ENCODE peak calls at places on chromosomes 7 and 10, in eight cellular contexts. M, I, L, E, A, W, Y and V are unnamed samples.

GRCh38 chr10:16606923-16607322 is 85.2 kb upstream of the C1QL3 start:
- DNase-seq in A (no peak), W (no peak), E (no peak), M (no peak), I (no peak), Y (no peak), L (no peak), V (no peak)

GRCh38 chr10:78868456-78868855 is 200.3 kb upstream of the ZMIZ1 start:
- DNase-seq in W (no peak), E (no peak), L (no peak), I (no peak), M (no peak), A (no peak), Y (no peak), V (no peak)

GRCh38 chr10:77409697-77410471 is 227.7 kb downstream of the KCNMA1 start:
- DNase-seq in E (peak; percentile 66), L (no peak), Y (no peak), W (no peak), M (no peak), I (no peak), A (no peak), V (no peak)

GRCh38 chr10:93481931-93482834 is at the start of gene MYOF:
- DNase-seq in L (peak; percentile 83), Y (peak; percentile 87), A (no peak), W (peak; percentile 83), E (peak; percentile 69), I (peak; percentile 92), M (peak; percentile 33), V (peak; percentile 87)

GRCh38 chr10:123309740-123310139 is 155.5 kb downstream of the BUB3 start:
- DNase-seq in A (no peak), W (no peak), Y (no peak), I (peak; percentile 67), E (no peak), L (no peak), M (no peak), V (no peak)

GRCh38 chr7:2710901-2711551 is 23.0 kb downstream of the AMZ1 start:
- DNase-seq in L (no peak), M (no peak), I (no peak), Y (no peak), E (no peak), W (no peak), A (no peak), V (no peak)

GRCh38 chr7:2523941-2524807 is 4.6 kb downstream of the LFNG start:
- DNase-seq in M (peak; percentile 84), Y (peak; percentile 44), E (peak; percentile 87), W (no peak), A (no peak), L (no peak), I (peak; percentile 57), V (no peak)

GRCh38 chr7:158075633-158076001 is 512.0 kb downstream of the PTPRN2 start:
- DNase-seq in W (no peak), M (no peak), A (no peak), I (no peak), L (no peak), Y (no peak), E (no peak), V (no peak)

GRCh38 chr7:157431173-157431950 is 94.6 kb downstream of the DNAJB6 start:
- DNase-seq in L (no peak), E (no peak), I (no peak), M (no peak), W (no peak), Y (no peak), A (no peak), V (no peak)

DNA sequence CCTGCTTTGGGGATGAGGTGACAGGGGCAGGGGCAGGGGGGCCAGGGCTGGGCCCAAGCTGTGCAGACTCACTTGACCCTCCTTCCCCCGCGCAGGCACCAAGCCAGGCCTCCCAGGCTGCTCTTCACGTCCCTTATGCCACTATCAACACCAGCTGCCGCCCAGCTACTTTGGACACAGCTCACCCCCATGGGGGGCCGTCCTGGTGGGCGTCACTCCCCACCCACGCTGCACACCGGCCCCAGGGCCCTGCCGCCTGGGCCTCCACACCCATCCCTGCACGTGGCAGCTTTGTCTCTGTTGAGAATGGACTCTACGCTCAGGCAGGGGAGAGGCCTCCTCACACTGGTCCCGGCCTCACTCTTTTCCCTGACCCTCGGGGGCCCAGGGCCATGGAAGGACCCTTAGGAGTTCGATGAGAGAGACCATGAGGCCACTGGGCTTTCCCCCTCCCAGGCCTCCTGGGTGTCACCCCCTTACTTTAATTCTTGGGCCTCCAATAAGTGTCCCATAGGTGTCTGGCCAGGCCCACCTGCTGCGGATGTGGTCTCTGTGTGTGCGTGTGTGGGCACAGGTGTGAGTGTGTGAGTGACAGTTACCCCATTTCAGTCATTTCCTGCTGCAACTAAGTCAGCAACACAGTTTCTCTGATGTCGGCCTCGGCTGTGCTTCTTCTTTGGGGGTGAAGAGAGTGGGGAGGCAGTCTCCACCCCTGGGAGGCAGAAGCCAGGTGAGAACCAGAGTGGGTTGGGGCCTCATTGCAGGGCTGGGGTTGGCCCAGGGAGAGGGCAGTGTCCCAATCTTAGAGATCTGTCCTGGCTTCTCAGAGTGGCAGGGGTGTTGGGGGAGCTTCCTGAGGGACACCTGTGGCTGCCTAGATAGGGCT is 1.3 kb downstream of the PVRIG start:
- DNase-seq in E (no peak), L (no peak), Y (no peak), A (no peak), W (no peak), I (no peak), M (no peak), V (no peak)
- H3K4me3 ChIP-seq in E (no peak overlapping the region), L (no peak overlapping the region), Y (no peak overlapping the region), A (no peak overlapping the region), W (no peak overlapping the region), I (no peak overlapping the region), M (no peak overlapping the region), V (no peak overlapping the region)

GRCh38 chr7:54477083-54477482 is 65.1 kb upstream of the VSTM2A start:
- DNase-seq in L (no peak), M (no peak), W (no peak), E (no peak), I (no peak), Y (no peak), A (no peak), V (no peak)
- TF ChIP-seq CTCF in L (no peak), M (no peak), W (no peak), E (no peak), I (no peak), Y (no peak), A (no peak), V (no peak)

GRCh38 chr7:117871778-117872538 is 1.3 kb downstream of the CTTNBP2 start:
- DNase-seq in A (no peak), I (no peak), W (peak; percentile 64), E (no peak), L (no peak), M (peak; percentile 17), Y (no peak), V (peak; percentile 75)
- H3K4me3 ChIP-seq in A (peak overlapping the region; percentile 41), I (no peak overlapping the region), W (peak overlapping the region; percentile 82), E (peak overlapping the region; percentile 62), L (no peak overlapping the region), M (peak overlapping the region; percentile 93), Y (peak overlapping the region; percentile 56), V (peak overlapping the region; percentile 86)

DNA sequence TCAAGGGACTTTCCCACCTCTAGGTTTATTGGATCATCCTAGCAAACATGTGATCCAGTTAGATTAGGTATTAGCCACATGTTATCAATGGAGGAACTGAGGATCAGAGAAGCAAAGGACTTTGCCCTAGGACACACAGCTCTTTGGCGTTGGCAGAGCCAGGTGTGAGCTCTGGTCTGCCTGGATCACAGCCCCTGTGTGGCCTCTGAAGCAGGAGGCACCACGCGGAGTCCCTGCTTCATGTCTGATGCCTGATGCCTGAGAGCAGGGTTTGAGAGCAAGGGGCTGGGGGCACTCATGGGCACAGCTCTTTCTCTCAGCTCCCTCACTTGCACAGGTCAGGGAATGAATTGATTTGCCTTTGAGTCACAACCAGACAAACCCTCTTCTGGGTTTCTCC is 64.7 kb upstream of the CTBP2 start:
- DNase-seq in W (no peak), L (no peak), Y (no peak), E (no peak), M (no peak), A (no peak), I (no peak), V (no peak)
- TF ChIP-seq CTCF in W (no peak), L (no peak), Y (no peak), E (no peak), M (no peak), A (no peak), I (no peak), V (no peak)

GRCh38 chr10:30553625-30554442 is 75.7 kb downstream of the LYZL2 start:
- DNase-seq in M (peak; percentile 76), Y (peak; percentile 41), W (peak; percentile 80), L (no peak), E (peak; percentile 59), A (no peak), I (peak; percentile 86), V (no peak)
- H3K4me3 ChIP-seq in M (peak overlapping the region; percentile 51), Y (no peak overlapping the region), W (no peak overlapping the region), L (no peak overlapping the region), E (no peak overlapping the region), A (no peak overlapping the region), I (peak overlapping the region; percentile 24), V (peak overlapping the region; percentile 62)

GRCh38 chr7:49774459-49775064 is 1.1 kb downstream of the VWC2 start:
- DNase-seq in A (no peak), E (no peak), I (no peak), Y (no peak), M (peak; percentile 32), W (no peak), L (no peak), V (no peak)

GRCh38 chr7:49778731-49779270 is 5.4 kb downstream of the VWC2 start:
- DNase-seq in Y (no peak), M (no peak), L (no peak), E (no peak), W (no peak), I (no peak), A (no peak), V (no peak)

GRCh38 chr7:49775949-49776443 is 2.6 kb downstream of the VWC2 start:
- DNase-seq in W (no peak), I (no peak), E (no peak), A (no peak), M (no peak), Y (no peak), L (no peak), V (no peak)

GRCh38 chr7:49775065-49775948 is 1.9 kb downstream of the VWC2 start:
- DNase-seq in I (no peak), A (no peak), L (no peak), E (no peak), W (no peak), Y (no peak), M (no peak), V (no peak)

GRCh38 chr7:49776994-49777393 is 3.6 kb downstream of the VWC2 start:
- DNase-seq in M (no peak), I (no peak), L (no peak), A (no peak), E (no peak), W (no peak), Y (no peak), V (no peak)
- TF ChIP-seq CTCF in M (peak; percentile 53), I (no peak), L (no peak), A (no peak), E (no peak), W (no peak), Y (no peak), V (no peak)

DNA sequence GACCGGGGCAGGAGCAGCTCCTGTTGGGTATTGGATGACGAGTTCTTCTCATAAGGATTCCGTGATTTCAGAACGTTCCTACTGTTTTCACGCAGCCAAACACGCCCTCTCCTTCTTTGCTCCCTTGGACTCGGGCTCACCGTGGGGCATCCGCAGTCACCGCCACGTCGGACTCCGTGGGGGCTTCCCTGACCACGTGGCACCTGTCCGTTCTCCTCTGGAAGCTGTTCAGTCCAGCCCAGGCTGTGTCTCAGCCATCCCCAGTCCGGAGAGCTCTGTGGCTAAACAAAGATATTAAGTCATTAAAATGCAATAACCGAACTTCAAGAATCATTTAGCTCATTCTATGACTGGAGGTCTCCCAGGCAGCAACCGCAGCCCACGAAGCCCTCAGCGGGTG is 224.8 kb upstream of the PPP2R2D start:
- DNase-seq in A (no peak), E (no peak), L (no peak), I (no peak), M (no peak), W (no peak), Y (no peak), V (no peak)
- H3K4me3 ChIP-seq in A (no peak overlapping the region), E (no peak overlapping the region), L (no peak overlapping the region), I (no peak overlapping the region), M (no peak overlapping the region), W (no peak overlapping the region), Y (no peak overlapping the region), V (no peak overlapping the region)